ENCODE peak calls at places on chromosomes 2 and 18, in four cellular contexts. One of them, this sample, is unnamed.

GRCh38 chr2:199219551-199219950 is 238.2 kb downstream of the SATB2 start:
- DNase-seq in COR-L47: no peak
- DNase-seq in neural progenitor cell: no peak
- DNase-seq in activated CD4-positive, alpha-beta T cell treated with anti-CD3 and anti-CD28 coated beads, Interleukin-2, amount 50 U/mL, for 4 hours: no peak
- DNase-seq in this sample: no peak

GRCh38 chr18:70046796-70047195 is 99.1 kb upstream of the CD226 start:
- DNase-seq in COR-L47: no peak
- DNase-seq in neural progenitor cell: no peak
- DNase-seq in activated CD4-positive, alpha-beta T cell treated with anti-CD3 and anti-CD28 coated beads, Interleukin-2, amount 50 U/mL, for 4 hours: no peak
- DNase-seq in this sample: no peak

GRCh38 chr2:23988371-23988770 is 21.5 kb upstream of the MFSD2B start:
- DNase-seq in neural progenitor cell: no peak
- DNase-seq in activated CD4-positive, alpha-beta T cell treated with anti-CD3 and anti-CD28 coated beads, Interleukin-2, amount 50 U/mL, for 4 hours: no peak
- DNase-seq in COR-L47: peak; percentile 22
- DNase-seq in this sample: peak; percentile 11

GRCh38 chr2:156539086-156539485 is 102.9 kb downstream of the GPD2 start:
- DNase-seq in COR-L47: no peak
- DNase-seq in neural progenitor cell: no peak
- DNase-seq in activated CD4-positive, alpha-beta T cell treated with anti-CD3 and anti-CD28 coated beads, Interleukin-2, amount 50 U/mL, for 4 hours: no peak
- DNase-seq in this sample: no peak

GRCh38 chr18:56034954-56035353 is 447.0 kb upstream of the TCF4 start:
- DNase-seq in COR-L47: no peak
- DNase-seq in neural progenitor cell: no peak
- DNase-seq in activated CD4-positive, alpha-beta T cell treated with anti-CD3 and anti-CD28 coated beads, Interleukin-2, amount 50 U/mL, for 4 hours: no peak
- DNase-seq in this sample: no peak

GRCh38 chr2:120473522-120474271 is 127.8 kb downstream of the INHBB start:
- DNase-seq in activated CD4-positive, alpha-beta T cell treated with anti-CD3 and anti-CD28 coated beads, Interleukin-2, amount 50 U/mL, for 4 hours: no peak
- DNase-seq in neural progenitor cell: no peak
- DNase-seq in COR-L47: no peak
- DNase-seq in this sample: no peak

GRCh38 chr2:114446571-114446970 is 4.1 kb downstream of the DPP10 start:
- DNase-seq in neural progenitor cell: no peak
- DNase-seq in COR-L47: no peak
- DNase-seq in activated CD4-positive, alpha-beta T cell treated with anti-CD3 and anti-CD28 coated beads, Interleukin-2, amount 50 U/mL, for 4 hours: no peak
- DNase-seq in this sample: no peak

GRCh38 chr2:37914340-37914739 is 10.7 kb upstream of the RMDN2 start:
- DNase-seq in COR-L47: no peak
- DNase-seq in neural progenitor cell: no peak
- DNase-seq in activated CD4-positive, alpha-beta T cell treated with anti-CD3 and anti-CD28 coated beads, Interleukin-2, amount 50 U/mL, for 4 hours: no peak
- DNase-seq in this sample: no peak

GRCh38 chr2:204749319-204749718 is 204.0 kb downstream of the PARD3B start:
- DNase-seq in neural progenitor cell: no peak
- DNase-seq in COR-L47: no peak
- DNase-seq in activated CD4-positive, alpha-beta T cell treated with anti-CD3 and anti-CD28 coated beads, Interleukin-2, amount 50 U/mL, for 4 hours: no peak
- DNase-seq in this sample: no peak

GRCh38 chr2:46229134-46230063 is 67.8 kb upstream of the EPAS1 start:
- DNase-seq in neural progenitor cell: peak; percentile 41
- DNase-seq in activated CD4-positive, alpha-beta T cell treated with anti-CD3 and anti-CD28 coated beads, Interleukin-2, amount 50 U/mL, for 4 hours: no peak
- DNase-seq in COR-L47: no peak
- DNase-seq in this sample: no peak

GRCh38 chr18:78073275-78073674 is 823.6 kb downstream of the GALR1 start:
- DNase-seq in activated CD4-positive, alpha-beta T cell treated with anti-CD3 and anti-CD28 coated beads, Interleukin-2, amount 50 U/mL, for 4 hours: no peak
- DNase-seq in neural progenitor cell: peak; percentile 20
- DNase-seq in COR-L47: peak; percentile 26
- DNase-seq in this sample: no peak

GRCh38 chr2:18435425-18436037 is 124.9 kb downstream of the RDH14 start:
- DNase-seq in neural progenitor cell: peak; percentile 62
- DNase-seq in activated CD4-positive, alpha-beta T cell treated with anti-CD3 and anti-CD28 coated beads, Interleukin-2, amount 50 U/mL, for 4 hours: no peak
- DNase-seq in COR-L47: peak; percentile 26
- DNase-seq in this sample: peak; percentile 53

GRCh38 chr2:215236131-215236530 is 75.7 kb upstream of the ATIC start:
- DNase-seq in neural progenitor cell: no peak
- DNase-seq in COR-L47: no peak
- DNase-seq in activated CD4-positive, alpha-beta T cell treated with anti-CD3 and anti-CD28 coated beads, Interleukin-2, amount 50 U/mL, for 4 hours: no peak
- DNase-seq in this sample: no peak

GRCh38 chr2:11068079-11068741 is 87.1 kb upstream of the SLC66A3 start:
- DNase-seq in activated CD4-positive, alpha-beta T cell treated with anti-CD3 and anti-CD28 coated beads, Interleukin-2, amount 50 U/mL, for 4 hours: no peak
- DNase-seq in COR-L47: no peak
- DNase-seq in neural progenitor cell: no peak
- DNase-seq in this sample: no peak

GRCh38 chr18:5073026-5073944 is 123.8 kb downstream of the AKAIN1 start:
- DNase-seq in COR-L47: peak; percentile 72
- DNase-seq in neural progenitor cell: peak; percentile 65
- DNase-seq in activated CD4-positive, alpha-beta T cell treated with anti-CD3 and anti-CD28 coated beads, Interleukin-2, amount 50 U/mL, for 4 hours: peak; percentile 11
- DNase-seq in this sample: peak; percentile 34

GRCh38 chr18:3889803-3890202 is 439.8 kb downstream of the TGIF1 start:
- DNase-seq in COR-L47: no peak
- DNase-seq in activated CD4-positive, alpha-beta T cell treated with anti-CD3 and anti-CD28 coated beads, Interleukin-2, amount 50 U/mL, for 4 hours: no peak
- DNase-seq in neural progenitor cell: no peak
- DNase-seq in this sample: no peak